ENCODE peak calls at places on chromosomes 11 and 22, in nine cellular contexts. C is activated naive CD4-positive, alpha-beta T cell treated with anti-CD3 and anti-CD28 coated beads, Interleukin-2, amount 10 ng/mL, durations not matched to agents 7 days and 5 days; O is T-cell; G is stimulated activated CD4-positive, alpha-beta T cell treated with anti-CD3 and anti-CD28 coated beads, Interleukin-15, amount 100 ng/mL, for 48 hours; W is activated CD4-positive, CD25-positive, alpha-beta regulatory T cell; L is fibroblast of mammary gland; F is GDM1; V is HTR-8/SVneo; S is T1000. X is an unnamed sample.

GRCh38 chr11:17939542-17939941 is 73.3 kb downstream of the SERGEF start:
- DNase-seq in V (no peak), C (no peak), O (no peak), F (no peak), W (no peak), S (no peak), L (no peak), G (no peak), X (no peak)

GRCh38 chr11:17722000-17722643 is 2.8 kb downstream of the MYOD1 start:
- DNase-seq in W (no peak), S (no peak), C (peak), F (no peak), O (no peak), L (peak), G (no peak), V (no peak), X (peak)

GRCh38 chr11:46277623-46278386 is at the start of gene CREB3L1:
- DNase-seq in G (no peak), L (peak), C (no peak), W (no peak), V (peak), O (no peak), F (no peak), S (peak), X (no peak)

GRCh38 chr11:95419915-95420314 is 188.9 kb upstream of the SESN3 start:
- DNase-seq in C (no peak), F (no peak), V (no peak), S (no peak), O (no peak), L (peak), G (no peak), W (no peak), X (no peak)

GRCh38 chr11:90423378-90423777 is 200.5 kb upstream of the CHORDC1 start:
- DNase-seq in S (no peak), V (no peak), G (no peak), F (no peak), O (no peak), W (no peak), L (no peak), C (no peak), X (no peak)

GRCh38 chr22:44805663-44806062 is 53.3 kb downstream of the ARHGAP8 start:
- DNase-seq in C (no peak), V (no peak), O (no peak), W (no peak), F (no peak), L (no peak), S (no peak), G (no peak), X (no peak)

GRCh38 chr22:35369996-35370395 is 10.9 kb upstream of the HMOX1 start:
- DNase-seq in C (no peak), S (no peak), L (no peak), W (no peak), F (no peak), O (no peak), V (no peak), G (no peak), X (no peak)

GRCh38 chr22:46067159-46068111 is 82.9 kb upstream of the PPARA start:
- DNase-seq in C (no peak), O (no peak), W (no peak), V (no peak), L (peak), F (no peak), G (no peak), S (no peak), X (no peak)

GRCh38 chr22:42808516-42808915 is 48.6 kb downstream of the ARFGAP3 start:
- DNase-seq in C (no peak), O (no peak), S (no peak), V (no peak), L (no peak), G (no peak), W (no peak), F (no peak), X (no peak)

GRCh38 chr11:120337896-120338840 is 2.0 kb downstream of the ARHGEF12 start:
- DNase-seq in C (no peak), O (no peak), W (no peak), F (no peak), G (no peak), V (no peak), L (peak), S (no peak), X (no peak)

GRCh38 chr11:64245401-64245796 is 1.3 kb downstream of the PPP1R14B start:
- DNase-seq in G (no peak), L (no peak), W (no peak), V (no peak), O (peak), C (peak), S (no peak), F (no peak), X (no peak)

GRCh38 chr11:129117595-129118350 is 74.4 kb downstream of the ARHGAP32 start:
- DNase-seq in G (peak), W (no peak), L (peak), F (peak), S (no peak), O (peak), C (peak), V (peak), X (peak)

GRCh38 chr11:987671-988070 is 48.8 kb downstream of the MUC6 start:
- DNase-seq in V (no peak), G (no peak), S (no peak), C (no peak), O (no peak), F (no peak), W (no peak), L (no peak), X (no peak)

GRCh38 chr11:18309691-18310090 is 12.2 kb downstream of the HPS5 start:
- DNase-seq in S (no peak), V (no peak), L (no peak), C (no peak), F (no peak), W (no peak), O (no peak), G (no peak), X (no peak)

GRCh38 chr11:34791725-34792124 is 124.5 kb downstream of the APIP start:
- DNase-seq in S (no peak), F (no peak), C (no peak), L (no peak), O (no peak), G (no peak), V (no peak), W (no peak), X (no peak)

GRCh38 chr11:126405374-126405773 is 49.9 kb downstream of the ST3GAL4 start:
- DNase-seq in C (no peak), V (no peak), W (no peak), L (no peak), S (no peak), O (no peak), G (no peak), F (no peak), X (peak)

GRCh38 chr22:19904174-19904856 is 37.3 kb upstream of the COMT start:
- DNase-seq in W (no peak), F (no peak), V (no peak), L (no peak), G (no peak), O (no peak), S (no peak), C (no peak), X (no peak)